ENCODE peak calls at places on chromosomes 7 and 10, in five cellular contexts. N is choroid plexus epithelial cell; X is esophagus squamous epithelium; S is breast epithelium; W is effector CD4-positive, alpha-beta T cell. B is an unnamed sample.

GRCh38 chr10:126135177-126135576 is 238.8 kb downstream of the FANK1 start:
- DNase-seq in S (no peak), X (no peak), W (no peak), N (peak; percentile 50), B (no peak)

GRCh38 chr7:41969713-41970112 is 266.8 kb upstream of the INHBA start:
- DNase-seq in W (no peak), N (no peak), X (no peak), S (no peak), B (no peak)

GRCh38 chr7:120165231-120165630 is 107.7 kb upstream of the KCND2 start:
- DNase-seq in N (no peak), X (no peak), S (no peak), W (no peak), B (no peak)

GRCh38 chr10:124705817-124706461 is 38.2 kb downstream of the FAM53B start:
- DNase-seq in X (no peak), N (peak; percentile 66), S (no peak), W (no peak), B (no peak)

GRCh38 chr7:158285383-158285770 is 302.2 kb downstream of the PTPRN2 start:
- DNase-seq in N (no peak), W (no peak), S (peak; percentile 8), X (no peak), B (no peak)

GRCh38 chr7:27994639-27995038 is 186.0 kb downstream of the JAZF1 start:
- DNase-seq in N (no peak), S (no peak), W (no peak), X (no peak), B (no peak)

GRCh38 chr7:149598721-149599308 is 101.2 kb upstream of the ZNF746 start:
- DNase-seq in X (no peak), N (peak; percentile 70), W (no peak), S (no peak), B (no peak)

GRCh38 chr10:11282661-11283060 is 265.0 kb downstream of the CELF2 start:
- DNase-seq in W (no peak), N (no peak), X (no peak), S (no peak), B (no peak)

GRCh38 chr10:27724287-27724686 is 21.3 kb downstream of the MKX start:
- DNase-seq in N (no peak), W (no peak), S (no peak), X (no peak), B (no peak)

GRCh38 chr10:49222170-49222569 is 34.0 kb upstream of the TMEM273 start:
- DNase-seq in X (no peak), N (no peak), W (no peak), S (no peak), B (no peak)

GRCh38 chr7:123231060-123232000 is 31.6 kb upstream of the SLC13A1 start:
- DNase-seq in W (no peak), X (no peak), S (no peak), N (peak; percentile 22), B (no peak)

GRCh38 chr7:110623436-110623835 is 467.5 kb upstream of the LRRN3 start:
- DNase-seq in W (no peak), X (no peak), S (no peak), N (no peak), B (no peak)

GRCh38 chr10:69883256-69883655 is 81.5 kb downstream of the COL13A1 start:
- DNase-seq in X (no peak), W (no peak), N (peak; percentile 17), S (no peak), B (no peak)

GRCh38 chr10:70169661-70170364 is 501 bp downstream of the SAR1A start:
- DNase-seq in W (no peak), X (no peak), N (peak; percentile 32), S (peak; percentile 26), B (peak; percentile 28)

GRCh38 chr10:102230264-102230860 is 4.3 kb downstream of the ELOVL3 start:
- DNase-seq in W (no peak), N (peak; percentile 78), S (no peak), X (no peak), B (no peak)

GRCh38 chr7:109637428-109637827 is 1067.8 kb downstream of the DNAJB9 start:
- DNase-seq in N (no peak), X (no peak), S (no peak), W (no peak), B (no peak)

GRCh38 chr10:78343266-78343665 is 309.6 kb downstream of the RPS24 start:
- DNase-seq in W (no peak), S (no peak), N (no peak), X (no peak), B (no peak)

GRCh38 chr10:79354615-79355014 is 7.3 kb downstream of the PPIF start:
- DNase-seq in W (no peak), X (no peak), N (no peak), S (no peak), B (no peak)

GRCh38 chr7:40805361-40805760 is 670.6 kb downstream of the SUGCT start:
- DNase-seq in W (no peak), N (no peak), X (no peak), S (no peak), B (no peak)

GRCh38 chr10:51000164-51000563 is 74.1 kb upstream of the PRKG1 start:
- DNase-seq in W (no peak), X (no peak), N (peak; percentile 91), S (no peak), B (no peak)

GRCh38 chr7:5296627-5297226 is 14.0 kb downstream of the SLC29A4 start:
- DNase-seq in N (peak; percentile 5), X (no peak), W (peak; percentile 66), S (no peak), B (peak; percentile 62)

B was measured in CD8-positive, alpha-beta T cell.